ENCODE peak calls at places on chromosome 1, in six cellular contexts. One of them, this sample, is unnamed.

GRCh38 chr1:162168261-162168660 is 98.8 kb downstream of the NOS1AP start:
- DNase-seq in AG04450: no peak
- DNase-seq in LoVo: no peak
- DNase-seq in SW 1271: no peak
- DNase-seq in breast epithelium: peak; percentile 67
- DNase-seq in fibroblast of mammary gland: no peak
- DNase-seq in this sample: no peak

GRCh38 chr1:1250828-1251284 is 4.3 kb upstream of the C1QTNF12 start:
- DNase-seq in AG04450: no peak
- DNase-seq in LoVo: no peak
- DNase-seq in SW 1271: no peak
- DNase-seq in breast epithelium: no peak
- DNase-seq in fibroblast of mammary gland: no peak
- DNase-seq in this sample: no peak

GRCh38 chr1:153617677-153618076 is 1.6 kb upstream of the S100A14 start:
- DNase-seq in AG04450: no peak
- DNase-seq in LoVo: peak; percentile 78
- DNase-seq in SW 1271: peak; percentile 71
- DNase-seq in breast epithelium: peak; percentile 66
- DNase-seq in fibroblast of mammary gland: peak; percentile 60
- DNase-seq in this sample: no peak

GRCh38 chr1:237759371-237759770 is 131.4 kb downstream of the ZP4 start:
- DNase-seq in AG04450: no peak
- DNase-seq in LoVo: peak; percentile 13
- DNase-seq in SW 1271: no peak
- DNase-seq in breast epithelium: no peak
- DNase-seq in fibroblast of mammary gland: no peak
- DNase-seq in this sample: no peak

GRCh38 chr1:191134796-191135195 is 657.1 kb upstream of the BRINP3 start:
- DNase-seq in AG04450: no peak
- DNase-seq in LoVo: no peak
- DNase-seq in SW 1271: no peak
- DNase-seq in breast epithelium: no peak
- DNase-seq in fibroblast of mammary gland: no peak
- DNase-seq in this sample: peak; percentile 11

GRCh38 chr1:89974701-89975470 is 20.0 kb upstream of the ZNF326 start:
- DNase-seq in AG04450: peak; percentile 55
- DNase-seq in LoVo: no peak
- DNase-seq in SW 1271: no peak
- DNase-seq in breast epithelium: no peak
- DNase-seq in fibroblast of mammary gland: peak; percentile 57
- DNase-seq in this sample: peak; percentile 93

GRCh38 chr1:9249534-9250335 is 15.2 kb downstream of the H6PD start:
- DNase-seq in AG04450: no peak
- DNase-seq in LoVo: no peak
- DNase-seq in SW 1271: no peak
- DNase-seq in breast epithelium: no peak
- DNase-seq in fibroblast of mammary gland: peak; percentile 75
- DNase-seq in this sample: peak; percentile 70

GRCh38 chr1:196910208-196910607 is 22.4 kb downstream of the CFHR4 start:
- DNase-seq in AG04450: no peak
- DNase-seq in LoVo: no peak
- DNase-seq in SW 1271: no peak
- DNase-seq in breast epithelium: no peak
- DNase-seq in fibroblast of mammary gland: peak; percentile 6
- DNase-seq in this sample: peak; percentile 14

GRCh38 chr1:41322835-41323234 is 38.4 kb upstream of the FOXO6 start:
- DNase-seq in AG04450: no peak
- DNase-seq in LoVo: peak; percentile 17
- DNase-seq in SW 1271: peak; percentile 6
- DNase-seq in breast epithelium: no peak
- DNase-seq in fibroblast of mammary gland: peak; percentile 7
- DNase-seq in this sample: peak; percentile 32

GRCh38 chr1:109840011-109840629 is 70.5 kb upstream of the CSF1 start:
- DNase-seq in AG04450: no peak
- DNase-seq in LoVo: no peak
- DNase-seq in SW 1271: no peak
- DNase-seq in breast epithelium: no peak
- DNase-seq in fibroblast of mammary gland: no peak
- DNase-seq in this sample: peak; percentile 53

GRCh38 chr1:163201906-163202305 is 810 bp downstream of the RGS5 start:
- DNase-seq in AG04450: no peak
- DNase-seq in LoVo: no peak
- DNase-seq in SW 1271: no peak
- DNase-seq in breast epithelium: no peak
- DNase-seq in fibroblast of mammary gland: no peak
- DNase-seq in this sample: no peak

GRCh38 chr1:167330601-167331293 is 110.1 kb downstream of the POU2F1 start:
- DNase-seq in AG04450: no peak
- DNase-seq in LoVo: no peak
- DNase-seq in SW 1271: no peak
- DNase-seq in breast epithelium: no peak
- DNase-seq in fibroblast of mammary gland: no peak
- DNase-seq in this sample: no peak